ENCODE peak calls at places on chromosome X, in four cellular contexts. L is K562, U is HepG2, S is GM12878. W is an unnamed sample.

GRCh38 chrX:108582151-108582550 is 142.5 kb downstream of the COL4A5 start:
- DNase-seq in S (no peak), L (no peak), U (peak; percentile 2), W (no peak)

GRCh38 chrX:20796450-20796849 is 529.7 kb upstream of the RPS6KA3 start:
- DNase-seq in L (no peak), U (no peak), S (no peak), W (no peak)

GRCh38 chrX:150573702-150574101 is 5.3 kb downstream of the MTM1 start:
- DNase-seq in S (no peak), U (no peak), L (no peak), W (no peak)

GRCh38 chrX:138791551-138791950 is 80.0 kb upstream of the FGF13 start:
- DNase-seq in S (no peak), U (no peak), L (no peak), W (no peak)

GRCh38 chrX:9340619-9341304 is 124.1 kb upstream of the TBL1X start:
- DNase-seq in S (peak; percentile 5), L (no peak), U (no peak), W (no peak)

GRCh38 chrX:19514791-19515614 is at the start of gene MAP3K15:
- DNase-seq in L (peak; percentile 29), S (no peak), U (peak; percentile 13), W (peak; percentile 70)

GRCh38 chrX:155767101-155767878 is 113.9 kb upstream of the VAMP7 start:
- DNase-seq in U (no peak), L (peak; percentile 68), S (peak; percentile 4), W (peak; percentile 18)

GRCh38 chrX:136272325-136272724 is 21.1 kb upstream of the MAP7D3 start:
- DNase-seq in S (no peak), L (peak; percentile 11), U (no peak), W (no peak)

GRCh38 chrX:134886201-134886600 is 104.6 kb upstream of the SMIM10 start:
- DNase-seq in L (no peak), S (no peak), U (peak; percentile 29), W (peak; percentile 20)

GRCh38 chrX:48523682-48524081 is 2.1 kb downstream of the EBP start:
- DNase-seq in U (no peak), L (no peak), S (no peak), W (no peak)

DNA sequence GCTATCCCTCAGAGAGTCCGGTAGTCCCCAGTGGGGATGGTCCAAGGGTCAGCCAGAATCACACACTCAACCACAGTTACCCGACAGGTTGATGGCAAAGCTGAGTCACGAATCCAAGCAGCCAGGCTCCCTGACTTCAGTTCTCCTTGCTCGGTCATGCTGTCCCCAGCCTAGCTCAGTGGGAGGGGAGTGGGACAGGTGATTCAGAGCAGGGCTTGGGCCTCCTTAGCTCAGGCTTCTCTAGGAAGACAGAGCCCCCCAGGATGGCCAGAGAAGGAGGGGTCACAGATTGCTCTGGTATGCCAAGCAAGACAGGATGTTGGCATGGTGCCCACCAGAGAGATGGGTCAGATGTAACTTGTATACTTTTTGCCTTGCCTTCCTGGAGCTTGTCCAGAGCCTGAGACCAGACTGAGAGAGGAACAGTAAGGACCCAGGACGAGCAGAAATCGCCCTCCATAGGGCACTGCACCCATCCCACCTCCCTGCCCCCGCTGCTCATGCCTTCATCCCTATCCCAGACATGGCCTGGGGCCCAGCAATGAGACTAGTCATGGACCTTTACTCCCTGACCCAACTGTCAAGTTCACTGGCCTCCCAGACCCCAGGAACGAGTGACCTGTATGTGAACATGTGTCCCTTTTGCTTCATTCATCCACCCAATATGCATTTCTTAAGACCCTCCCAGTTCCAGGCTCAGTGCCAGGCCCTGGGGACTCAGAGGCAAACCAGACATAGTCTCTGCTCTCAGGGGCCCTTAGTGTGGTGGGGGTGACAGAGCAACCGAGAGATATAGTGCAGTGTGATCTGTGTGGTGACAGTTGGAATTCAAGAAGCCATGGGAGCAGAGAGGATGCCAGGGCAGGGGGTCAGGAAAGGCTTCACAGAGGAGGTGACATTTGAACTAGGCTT is 66.8 kb downstream of the EFNB1 start:
- DNase-seq in S (no peak), U (peak; percentile 3), L (peak; percentile 11), W (no peak)
- TF ChIP-seq CHD4 in S (no peak), U (no peak), L (no peak), W (no peak)

GRCh38 chrX:148271263-148271662 is 229.2 kb upstream of the AFF2 start:
- DNase-seq in S (no peak), U (no peak), L (no peak), W (no peak)
- H3K9me3 ChIP-seq in S (no peaks in the 10 kb centered on the region), U (no peaks in the 10 kb centered on the region), L (no peaks in the 10 kb centered on the region), W (no peaks in the 10 kb centered on the region)

GRCh38 chrX:73850124-73851013 is 287.4 kb downstream of the CHIC1 start:
- DNase-seq in U (peak; percentile 1), L (peak; percentile 9), S (peak; percentile 62), W (peak; percentile 53)
- TF ChIP-seq CHD4 in U (no peak), L (no peak), S (no peak), W (no peak)

GRCh38 chrX:148665001-148665400 is 164.6 kb downstream of the AFF2 start:
- DNase-seq in U (no peak), L (no peak), S (no peak), W (no peak)

GRCh38 chrX:148672526-148672925 is 172.1 kb downstream of the AFF2 start:
- DNase-seq in S (no peak), L (no peak), U (no peak), W (no peak)

GRCh38 chrX:148670277-148670676 is 169.9 kb downstream of the AFF2 start:
- DNase-seq in S (no peak), L (no peak), U (no peak), W (no peak)
- H3K9me3 ChIP-seq in S (no peaks in the 10 kb centered on the region), L (no peaks in the 10 kb centered on the region), U (peaks cover 13% of the 10 kb centered on the region), W (no peaks in the 10 kb centered on the region)

W was measured in A549.